ENCODE peak calls at places on chromosomes 1 and 21, in ten cellular contexts. H is ovary, B is transverse colon, I is esophagus squamous epithelium, K is uterus, Y is IMR-90, P is A549, Q is HCT116, E is suprapubic skin, Z is K562. U is an unnamed sample.

GRCh38 chr1:197951089-197951488 is 33.9 kb downstream of the LHX9 start:
- DNase-seq in H (no peak), B (no peak), I (no peak), K (no peak), Y (no peak), P (no peak), Q (no peak), E (no peak), Z (no peak), U (no peak)

GRCh38 chr1:159936284-159936904 is 9.0 kb downstream of the IGSF9 start:
- DNase-seq in H (peak), B (peak), I (no peak), K (peak), Y (no peak), P (peak), Q (no peak), E (peak), Z (peak), U (peak)

GRCh38 chr21:36504067-36505058 is 24.4 kb upstream of the CLDN14 start:
- DNase-seq in H (peak), B (peak), I (no peak), K (peak), Y (peak), P (peak), Q (peak), E (no peak), Z (peak), U (no peak)

GRCh38 chr1:57218487-57219079 is 205.3 kb downstream of the DAB1 start:
- DNase-seq in H (no peak), B (no peak), I (no peak), K (no peak), Y (peak), P (no peak), Q (no peak), E (no peak), Z (peak), U (no peak)

GRCh38 chr1:2108877-2109580 is 58.8 kb downstream of the PRKCZ start:
- DNase-seq in H (no peak), B (no peak), I (no peak), K (no peak), Y (no peak), P (no peak), Q (no peak), E (no peak), Z (no peak), U (no peak)

GRCh38 chr1:226572325-226572726 is 23.8 kb downstream of the STUM start:
- DNase-seq in H (no peak), B (no peak), I (no peak), K (no peak), Y (no peak), P (no peak), Q (no peak), E (no peak), Z (no peak), U (no peak)

GRCh38 chr1:240242601-240243144 is 151.0 kb downstream of the FMN2 start:
- DNase-seq in H (no peak), B (no peak), I (no peak), K (no peak), Y (peak), P (peak), Q (no peak), E (no peak), Z (no peak), U (no peak)

GRCh38 chr1:175822575-175822974 is 79.2 kb upstream of the TNR start:
- DNase-seq in H (no peak), B (no peak), I (no peak), K (no peak), Y (peak), P (no peak), Q (no peak), E (no peak), Z (no peak), U (no peak)

GRCh38 chr1:11774753-11775152 is 12.8 kb downstream of the C1orf167 start:
- DNase-seq in H (no peak), B (no peak), I (no peak), K (no peak), Y (no peak), P (no peak), Q (no peak), E (no peak), Z (no peak), U (no peak)

GRCh38 chr1:201183728-201184127 is 6.9 kb upstream of the IGFN1 start:
- DNase-seq in H (no peak), B (no peak), I (no peak), K (no peak), Y (no peak), P (no peak), Q (no peak), E (peak), Z (no peak), U (peak)

GRCh38 chr1:200979574-200980451 is 43.7 kb downstream of the KIF21B start:
- DNase-seq in H (no peak), B (peak), I (no peak), K (no peak), Y (no peak), P (peak), Q (peak), E (no peak), Z (peak), U (no peak)

GRCh38 chr1:61585714-61586113 is 139.2 kb downstream of the TM2D1 start:
- DNase-seq in H (no peak), B (peak), I (no peak), K (no peak), Y (no peak), P (no peak), Q (no peak), E (no peak), Z (no peak), U (no peak)

GRCh38 chr1:62271932-62272728 is 47.1 kb downstream of the KANK4 start:
- DNase-seq in H (no peak), B (no peak), I (no peak), K (no peak), Y (no peak), P (no peak), Q (no peak), E (no peak), Z (peak), U (no peak)

GRCh38 chr1:2836333-2836970 is 35.0 kb upstream of the TTC34 start:
- DNase-seq in H (no peak), B (no peak), I (no peak), K (no peak), Y (no peak), P (no peak), Q (no peak), E (no peak), Z (no peak), U (no peak)

GRCh38 chr1:162283657-162284056 is 93.0 kb downstream of the SPATA46 start:
- DNase-seq in H (no peak), B (no peak), I (no peak), K (no peak), Y (no peak), P (no peak), Q (no peak), E (no peak), Z (no peak), U (no peak)

GRCh38 chr1:9929431-9930385 is 13.5 kb downstream of the LZIC start:
- DNase-seq in H (no peak), B (no peak), I (no peak), K (no peak), Y (no peak), P (no peak), Q (no peak), E (no peak), Z (peak), U (peak)

GRCh38 chr1:3359346-3360157 is 94.9 kb upstream of the ARHGEF16 start:
- DNase-seq in H (no peak), B (peak), I (no peak), K (no peak), Y (no peak), P (no peak), Q (no peak), E (no peak), Z (no peak), U (no peak)

GRCh38 chr1:193185206-193185605 is 1.2 kb downstream of the B3GALT2 start:
- DNase-seq in H (no peak), B (no peak), I (no peak), K (no peak), Y (no peak), P (no peak), Q (no peak), E (no peak), Z (no peak), U (no peak)
- H3K4me3 ChIP-seq in H (no peak), B (no peak), I (no peak), K (no peak), Y (peak), P (no peak), Q (no peak), E (peak), Z (no peak), U (no peak)

GRCh38 chr1:153658400-153659174 is at the start of gene SNAPIN:
- DNase-seq in H (peak), B (peak), I (peak), K (peak), Y (peak), P (peak), Q (peak), E (peak), Z (peak), U (peak)
- TF ChIP-seq POLR2A in H (peak), B (peak), I (peak), K (peak), Y (peak), P (peak), Q (peak), E (peak), Z (peak), U (no peak)

DNA sequence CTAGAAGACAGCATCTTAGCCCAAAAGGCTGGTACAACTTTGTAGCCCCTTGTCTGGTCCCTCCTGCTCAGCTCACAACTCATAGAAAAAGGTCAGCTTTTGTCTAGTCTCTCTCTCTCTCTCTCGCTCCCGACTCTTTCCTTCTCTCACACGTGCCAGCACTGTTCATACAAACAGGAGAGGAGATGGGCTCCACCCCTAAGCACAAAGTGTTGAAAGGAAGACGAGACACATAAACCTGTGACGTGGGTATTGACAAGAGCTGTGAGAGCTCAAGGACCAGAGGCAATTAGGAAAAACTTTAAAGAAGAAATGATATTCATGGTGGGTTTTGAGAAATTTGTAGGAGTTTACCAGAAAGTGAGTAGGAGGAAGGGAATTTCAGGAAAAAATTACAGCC is 23.6 kb upstream of the KCNC4 start:
- DNase-seq in H (no peak), B (no peak), I (no peak), K (no peak), Y (no peak), P (no peak), Q (no peak), E (no peak), Z (no peak), U (no peak)
- H3K4me3 ChIP-seq in H (no peak), B (no peak), I (no peak), K (no peak), Y (no peak), P (no peak), Q (no peak), E (no peak), Z (no peak), U (no peak)

DNA sequence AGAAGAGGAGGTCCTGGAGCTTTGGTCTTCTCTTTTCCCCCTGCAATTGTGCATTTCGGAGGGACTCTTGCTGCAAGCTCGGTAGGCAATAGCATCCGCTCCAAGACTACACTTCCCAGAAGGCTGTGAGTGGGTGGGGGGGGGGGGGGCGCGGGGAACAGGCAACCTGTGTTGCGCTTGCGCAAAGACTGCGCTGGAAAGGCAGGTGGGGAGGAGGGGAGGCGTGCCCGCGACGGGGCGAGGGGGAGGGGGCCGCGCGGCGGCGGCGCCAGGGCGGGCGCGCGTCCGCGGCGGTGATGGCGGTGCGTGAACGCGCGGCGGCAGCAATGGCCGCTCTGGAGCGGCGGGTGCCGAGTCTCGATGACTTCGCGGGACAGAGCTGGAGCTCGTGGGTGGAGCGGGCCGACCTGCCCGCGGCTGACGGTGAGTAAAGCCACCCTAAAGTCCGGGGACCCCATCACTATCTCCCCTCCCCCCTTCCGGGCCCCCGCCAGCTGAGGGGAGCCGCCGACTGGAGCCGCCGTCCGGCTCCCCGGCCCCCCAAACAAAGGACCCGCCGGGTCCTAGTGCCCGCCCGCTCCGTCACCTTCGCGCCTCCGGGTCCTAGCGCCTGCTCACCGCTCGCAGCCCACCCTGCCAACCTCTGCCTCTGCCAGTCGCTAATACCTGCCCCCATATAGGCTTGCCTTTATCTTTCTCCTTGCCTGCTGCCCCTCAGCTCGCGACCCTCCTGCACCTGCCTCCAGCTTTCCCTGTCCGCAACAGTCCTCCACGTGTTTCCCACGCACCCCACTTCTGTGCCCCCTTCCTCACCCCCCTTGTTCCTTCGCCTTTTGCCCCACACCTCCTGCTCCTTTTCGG is at the start of gene ATXN7L2:
- DNase-seq in H (peak), B (peak), I (peak), K (peak), Y (peak), P (peak), Q (peak), E (peak), Z (peak), U (peak)
- TF ChIP-seq POLR2A in H (peak), B (peak), I (peak), K (peak), Y (peak), P (peak), Q (peak), E (peak), Z (peak), U (no peak)

GRCh38 chr1:98221926-98222325 is 301.1 kb upstream of the DPYD start:
- DNase-seq in H (no peak), B (no peak), I (no peak), K (no peak), Y (no peak), P (peak), Q (no peak), E (no peak), Z (no peak), U (no peak)

DNA sequence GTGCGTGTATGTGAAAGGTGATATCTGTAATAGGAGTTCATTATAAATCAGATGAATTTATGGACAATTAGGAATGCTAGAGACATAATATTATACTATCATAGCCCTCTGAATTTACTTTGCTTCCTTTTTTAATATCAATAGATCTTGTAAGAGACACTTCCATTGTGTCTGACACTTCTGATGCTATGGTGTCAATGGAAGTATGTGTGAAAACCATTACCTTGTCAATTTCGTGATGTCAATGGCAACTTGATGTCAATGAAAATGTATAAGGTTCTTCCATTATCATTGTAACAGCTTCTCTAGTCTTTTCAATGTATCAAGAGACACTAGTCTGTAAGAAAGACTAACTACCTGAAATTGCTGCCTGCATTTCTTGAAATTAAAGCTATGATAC is 296.8 kb upstream of the DPYD start:
- DNase-seq in H (no peak), B (no peak), I (no peak), K (no peak), Y (no peak), P (no peak), Q (no peak), E (no peak), Z (no peak), U (no peak)
- H3K4me3 ChIP-seq in H (no peak), B (no peak), I (no peak), K (no peak), Y (no peak), P (no peak), Q (no peak), E (no peak), Z (no peak), U (no peak)

U was measured in lower leg skin.